ENCODE peak calls at places on chromosomes 2 and 18, in six cellular contexts. W is esophagus muscularis mucosa; L is fibroblast of lung; O is CD8-positive, alpha-beta memory T cell; S is naive thymus-derived CD4-positive, alpha-beta T cell; K is CD4-positive, alpha-beta memory T cell. G is an unnamed sample.

GRCh38 chr2:99602475-99602874 is 112.7 kb upstream of the REV1 start:
- DNase-seq in O (no peak), K (no peak), W (no peak), L (peak; percentile 90), S (no peak), G (peak; percentile 59)

GRCh38 chr2:166784296-166784946 is 103.9 kb upstream of the XIRP2 start:
- DNase-seq in W (no peak), S (no peak), K (no peak), L (no peak), O (no peak), G (no peak)

GRCh38 chr2:137925599-137925998 is 38.7 kb upstream of the HNMT start:
- DNase-seq in S (no peak), W (no peak), L (peak; percentile 40), O (no peak), K (no peak), G (no peak)

GRCh38 chr2:88919087-88919738 is 227.7 kb downstream of the RPIA start:
- DNase-seq in L (no peak), S (peak; percentile 32), O (no peak), W (no peak), K (no peak), G (peak; percentile 28)

GRCh38 chr2:27494944-27495554 is at the start of gene FNDC4:
- DNase-seq in W (no peak), K (no peak), O (peak; percentile 23), L (peak; percentile 18), S (no peak), G (peak; percentile 18)

GRCh38 chr18:6139007-6139406 is 243.7 kb upstream of the TMEM200C start:
- DNase-seq in L (no peak), O (no peak), S (no peak), K (no peak), W (no peak), G (no peak)

GRCh38 chr18:29191263-29191662 is 1014.3 kb upstream of the CDH2 start:
- DNase-seq in K (no peak), W (no peak), S (no peak), O (no peak), L (peak; percentile 19), G (peak; percentile 46)

GRCh38 chr18:10088734-10089133 is 174.9 kb downstream of the VAPA start:
- DNase-seq in K (no peak), W (no peak), O (no peak), S (no peak), L (no peak), G (no peak)

GRCh38 chr2:16537347-16537746 is 128.3 kb downstream of the CYRIA start:
- DNase-seq in O (no peak), W (no peak), K (no peak), L (peak; percentile 15), S (no peak), G (no peak)

GRCh38 chr18:50159654-50160046 is 35.3 kb downstream of the MYO5B start:
- DNase-seq in W (no peak), K (no peak), O (no peak), S (no peak), L (no peak), G (no peak)

GRCh38 chr18:808086-808485 is 4.0 kb downstream of the YES1 start:
- DNase-seq in K (no peak), L (peak; percentile 47), W (no peak), O (no peak), S (no peak), G (no peak)

GRCh38 chr2:182522428-182522896 is 95.6 kb upstream of the PDE1A start:
- DNase-seq in K (no peak), O (no peak), S (no peak), W (no peak), L (peak; percentile 76), G (no peak)

GRCh38 chr2:105712981-105713596 is 31.6 kb upstream of the NCK2 start:
- DNase-seq in W (peak; percentile 53), O (no peak), S (no peak), L (peak; percentile 69), K (no peak), G (peak; percentile 74)

GRCh38 chr2:230939691-230940475 is 14.8 kb upstream of the GPR55 start:
- DNase-seq in S (no peak), W (peak; percentile 82), L (no peak), O (no peak), K (no peak), G (no peak)

GRCh38 chr18:79552696-79553095 is 126.9 kb upstream of the CTDP1 start:
- DNase-seq in L (no peak), K (no peak), O (no peak), S (no peak), W (no peak), G (no peak)

GRCh38 chr2:68912732-68913131 is 40.0 kb downstream of the GKN2 start:
- DNase-seq in L (no peak), S (no peak), W (no peak), K (peak; percentile 41), O (no peak), G (no peak)

GRCh38 chr2:192151848-192152247 is 42.9 kb downstream of the TMEFF2 start:
- DNase-seq in S (no peak), W (no peak), O (no peak), L (peak; percentile 98), K (no peak), G (no peak)

GRCh38 chr2:212974692-212975091 is 176.7 kb downstream of the IKZF2 start:
- DNase-seq in W (no peak), K (no peak), O (no peak), L (peak; percentile 75), S (no peak), G (no peak)

GRCh38 chr2:70468898-70469297 is 84.7 kb downstream of the TGFA start:
- DNase-seq in K (no peak), S (no peak), L (no peak), W (no peak), O (no peak), G (no peak)

GRCh38 chr2:69798909-69799526 is 30.4 kb upstream of the GMCL1 start:
- DNase-seq in W (peak; percentile 80), S (peak; percentile 5), L (peak; percentile 94), K (no peak), O (no peak), G (peak; percentile 95)

GRCh38 chr2:154537845-154538244 is 160.7 kb upstream of the KCNJ3 start:
- DNase-seq in O (no peak), S (no peak), L (no peak), K (no peak), W (no peak), G (no peak)

GRCh38 chr2:128371648-128372345 is 53.1 kb upstream of the HS6ST1 start:
- DNase-seq in L (no peak), K (no peak), O (no peak), S (no peak), W (no peak), G (no peak)

GRCh38 chr2:128782411-128783192 is 463.9 kb upstream of the HS6ST1 start:
- DNase-seq in O (no peak), S (no peak), L (no peak), W (peak; percentile 82), K (no peak), G (no peak)

GRCh38 chr2:223042704-223043118 is 9.3 kb upstream of the KCNE4 start:
- DNase-seq in K (no peak), O (no peak), L (peak; percentile 55), S (no peak), W (no peak), G (no peak)

GRCh38 chr2:39996653-39997080 is 217.6 kb upstream of the THUMPD2 start:
- DNase-seq in S (no peak), L (peak; percentile 99), W (no peak), O (no peak), K (no peak), G (peak; percentile 44)

DNA sequence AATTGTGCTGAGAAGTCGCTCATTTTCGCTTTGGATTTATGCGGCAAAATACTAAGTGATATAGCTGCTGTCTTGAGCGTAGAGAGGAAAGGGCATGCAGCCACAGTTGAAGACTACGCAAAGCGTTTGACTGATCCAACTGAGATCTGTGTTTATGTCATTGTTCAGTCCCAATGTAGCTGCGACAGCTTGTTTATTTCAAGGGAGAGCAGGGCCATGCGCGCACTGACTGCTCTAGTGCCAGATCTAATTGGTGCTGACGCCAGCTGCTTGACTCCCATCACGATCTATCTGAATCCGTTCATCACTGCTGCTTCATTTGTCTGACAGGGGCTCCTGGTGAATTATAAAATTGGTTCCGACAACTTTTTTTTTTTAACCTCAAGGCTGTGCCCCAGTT is 75.7 kb downstream of the CHST9 start:
- DNase-seq in W (no peak), L (no peak), K (no peak), S (no peak), O (no peak), G (no peak)
- H3K27me3 ChIP-seq in W (no peaks in the 10 kb centered on the region), L (no peaks in the 10 kb centered on the region), K (no peaks in the 10 kb centered on the region), S (no peaks in the 10 kb centered on the region), O (no peaks in the 10 kb centered on the region), G (no peaks in the 10 kb centered on the region)

DNA sequence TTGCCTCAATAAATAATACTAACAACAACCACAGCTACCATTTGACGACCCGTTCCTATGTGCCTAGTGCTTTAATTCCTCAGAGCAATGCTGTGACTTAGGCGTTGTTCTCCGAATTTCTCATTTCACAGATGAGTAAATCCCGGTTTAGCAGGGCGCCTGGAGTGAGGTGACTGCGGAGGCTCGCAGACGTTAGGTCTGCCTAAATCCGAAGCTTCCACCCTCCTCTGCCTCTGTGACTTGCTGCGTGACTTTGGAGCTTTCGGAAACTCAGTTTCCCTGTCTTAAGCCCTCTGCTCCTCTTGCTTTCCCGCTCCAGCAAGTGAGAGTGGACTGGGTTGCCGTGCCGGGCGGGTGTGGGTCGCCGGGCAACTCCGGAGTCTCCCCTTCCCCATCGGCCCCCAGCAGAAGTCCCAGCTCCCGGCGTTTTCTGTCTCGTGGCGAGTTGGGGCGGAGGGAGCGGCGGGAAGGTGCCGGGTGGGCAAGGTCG is 711 bp upstream of the ATOH8 start:
- DNase-seq in O (no peak), L (no peak), S (no peak), W (no peak), K (no peak), G (no peak)
- H3K27me3 ChIP-seq in O (peaks cover 44% of the 10 kb centered on the region), L (no peaks in the 10 kb centered on the region), S (peaks cover 10% of the 10 kb centered on the region), W (no peaks in the 10 kb centered on the region), K (peaks cover 32% of the 10 kb centered on the region), G (peaks cover 18% of the 10 kb centered on the region)

GRCh38 chr2:108909275-108909823 is 79.7 kb downstream of the EDAR start:
- DNase-seq in O (no peak), W (peak; percentile 75), S (no peak), L (no peak), K (no peak), G (no peak)
- H3K27me3 ChIP-seq in O (no peaks in the 10 kb centered on the region), W (no peaks in the 10 kb centered on the region), S (no peaks in the 10 kb centered on the region), L (no peaks in the 10 kb centered on the region), K (no peaks in the 10 kb centered on the region), G (no peaks in the 10 kb centered on the region)

GRCh38 chr2:161245237-161245505 is 63.1 kb upstream of the PSMD14 start:
- DNase-seq in W (no peak), O (no peak), L (no peak), K (no peak), S (no peak), G (no peak)
- H3K27me3 ChIP-seq in W (no peaks in the 10 kb centered on the region), O (no peaks in the 10 kb centered on the region), L (peaks cover 2% of the 10 kb centered on the region), K (no peaks in the 10 kb centered on the region), S (no peaks in the 10 kb centered on the region), G (no peaks in the 10 kb centered on the region)

GRCh38 chr18:78296152-78296551 is 683.5 kb upstream of the SALL3 start:
- DNase-seq in K (no peak), O (no peak), S (no peak), L (no peak), W (no peak), G (no peak)

GRCh38 chr18:78293516-78293915 is 686.1 kb upstream of the SALL3 start:
- DNase-seq in L (no peak), K (no peak), O (no peak), W (no peak), S (no peak), G (peak; percentile 15)

GRCh38 chr18:78295271-78295670 is 684.3 kb upstream of the SALL3 start:
- DNase-seq in L (no peak), S (no peak), O (no peak), K (no peak), W (no peak), G (no peak)

GRCh38 chr18:78293940-78294401 is 685.6 kb upstream of the SALL3 start:
- DNase-seq in O (no peak), L (no peak), S (no peak), K (no peak), W (no peak), G (peak; percentile 70)

GRCh38 chr18:78292602-78293001 is 687.0 kb upstream of the SALL3 start:
- DNase-seq in O (no peak), S (no peak), W (no peak), K (no peak), L (no peak), G (no peak)
- H3K27me3 ChIP-seq in O (no peaks in the 10 kb centered on the region), S (no peaks in the 10 kb centered on the region), W (no peaks in the 10 kb centered on the region), K (no peaks in the 10 kb centered on the region), L (no peaks in the 10 kb centered on the region), G (no peaks in the 10 kb centered on the region)